ENCODE peak calls at places on chromosomes 7 and 10, in seven cellular contexts. T is astrocyte of the spinal cord, K is tibial artery, D is AG04450, W is epithelial cell of esophagus, H is thoracic aorta, G is SK-N-SH. L is an unnamed sample.

GRCh38 chr7:129989466-129989865 is 36.7 kb upstream of the UBE2H start:
- DNase-seq in G (peak), W (peak), D (no peak), T (no peak), H (no peak), K (no peak), L (no peak)

GRCh38 chr10:51528527-51528926 is 170.9 kb downstream of the CSTF2T start:
- DNase-seq in D (no peak), K (no peak), T (no peak), G (no peak), H (no peak), W (no peak), L (no peak)

GRCh38 chr7:151436446-151437162 is 3.3 kb downstream of the CRYGN start:
- DNase-seq in T (no peak), W (no peak), G (peak), K (peak), H (no peak), D (no peak), L (no peak)

GRCh38 chr7:76317782-76318487 is 15.5 kb downstream of the HSPB1 start:
- DNase-seq in H (peak), W (peak), K (peak), G (peak), T (peak), D (peak), L (peak)

GRCh38 chr10:79434223-79434687 is 11.2 kb downstream of the ZCCHC24 start:
- DNase-seq in G (no peak), D (no peak), H (no peak), W (no peak), K (peak), T (peak), L (peak)

GRCh38 chr7:149854611-149855367 is 16.6 kb downstream of the ZNF862 start:
- DNase-seq in W (peak), G (peak), T (peak), H (no peak), D (no peak), K (no peak), L (peak)

GRCh38 chr10:82925547-82925946 is 1050.6 kb downstream of the NRG3 start:
- DNase-seq in W (peak), G (no peak), T (no peak), K (no peak), H (no peak), D (no peak), L (no peak)

GRCh38 chr7:44639701-44640321 is 33.4 kb downstream of the OGDH start:
- DNase-seq in W (peak), D (peak), K (no peak), H (no peak), G (peak), T (peak), L (peak)

GRCh38 chr10:48897438-48897790 is 42.2 kb downstream of the LRRC18 start:
- DNase-seq in G (no peak), D (no peak), W (no peak), H (no peak), K (no peak), T (no peak), L (no peak)

GRCh38 chr7:50312176-50312575 is 7.7 kb downstream of the IKZF1 start:
- DNase-seq in W (no peak), G (no peak), K (no peak), T (no peak), D (no peak), H (no peak), L (no peak)
- TF ChIP-seq CTCF in W (no peak), G (no peak), K (no peak), T (no peak), D (no peak), H (no peak), L (no peak)

GRCh38 chr7:5596046-5596895 is 172.6 kb upstream of the TNRC18 start:
- DNase-seq in W (peak), T (peak), G (peak), H (peak), K (peak), D (peak), L (peak)
- H3K4me3 ChIP-seq in W (peak), T (peak), G (peak), H (peak), K (peak), D (peak), L (peak)

DNA sequence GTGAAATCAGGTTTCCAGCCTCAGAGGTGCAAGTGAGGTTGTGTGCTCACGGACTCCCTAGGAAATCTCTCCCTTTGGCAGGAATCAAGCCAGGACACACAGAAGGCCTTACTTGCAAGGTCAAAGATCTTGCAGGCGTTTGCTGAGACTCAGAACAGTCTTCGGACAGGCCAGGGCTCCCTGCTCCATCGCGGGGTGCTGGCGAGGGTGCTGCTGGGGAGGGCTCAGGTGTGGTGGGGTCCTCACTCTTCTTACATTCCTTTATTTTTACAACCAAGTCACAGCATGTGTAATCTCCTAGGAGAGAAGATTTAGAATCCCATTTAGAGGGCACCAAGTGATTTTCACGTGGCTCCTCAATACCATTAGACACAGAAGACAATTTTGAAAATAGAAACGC is 73.0 kb upstream of the ADAM12 start:
- DNase-seq in K (no peak), W (no peak), H (no peak), G (no peak), D (no peak), T (no peak), L (no peak)
- TF ChIP-seq CTCF in K (no peak), W (no peak), H (no peak), G (no peak), D (no peak), T (no peak), L (no peak)

GRCh38 chr7:17103984-17104383 is 194.5 kb upstream of the AHR start:
- DNase-seq in K (no peak), H (no peak), T (no peak), G (no peak), D (no peak), W (no peak), L (no peak)

GRCh38 chr7:17105701-17106100 is 192.8 kb upstream of the AHR start:
- DNase-seq in G (no peak), K (no peak), T (no peak), W (no peak), H (no peak), D (no peak), L (no peak)

GRCh38 chr7:17103170-17103569 is 195.3 kb upstream of the AHR start:
- DNase-seq in G (no peak), H (no peak), K (no peak), T (no peak), W (no peak), D (no peak), L (no peak)

GRCh38 chr7:17109017-17109416 is 189.4 kb upstream of the AHR start:
- DNase-seq in K (no peak), T (peak), D (peak), G (no peak), W (peak), H (no peak), L (peak)

DNA sequence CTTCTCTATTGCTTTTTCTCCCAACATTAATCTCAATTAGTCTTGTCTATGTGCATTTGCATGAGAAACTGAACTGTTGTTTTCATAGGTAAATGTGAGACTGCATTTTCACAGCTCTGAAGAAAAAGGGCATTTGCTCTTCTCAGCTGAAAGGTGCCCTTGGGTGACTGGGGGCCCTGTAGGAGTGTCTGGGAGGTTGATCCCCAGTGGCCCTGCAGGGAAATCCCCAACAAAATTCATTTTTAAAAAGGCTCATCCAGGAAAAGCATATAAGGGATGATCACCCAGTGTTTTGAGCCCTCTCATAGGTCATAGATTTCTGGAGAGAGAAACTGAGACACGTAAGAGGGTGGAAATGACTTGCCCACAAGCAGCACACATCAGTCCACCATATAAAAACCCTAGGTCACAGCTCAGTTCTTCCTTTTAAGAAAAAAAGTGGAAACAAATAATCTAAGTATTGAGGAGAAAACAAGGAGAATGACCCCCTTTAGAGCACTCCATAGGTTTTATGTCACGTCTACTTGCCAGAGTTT is 190.3 kb upstream of the AHR start:
- DNase-seq in H (no peak), W (no peak), T (no peak), K (no peak), D (no peak), G (no peak), L (no peak)
- H3K4me3 ChIP-seq in H (no peak), W (no peak), T (no peak), K (no peak), D (no peak), G (no peak), L (no peak)

DNA sequence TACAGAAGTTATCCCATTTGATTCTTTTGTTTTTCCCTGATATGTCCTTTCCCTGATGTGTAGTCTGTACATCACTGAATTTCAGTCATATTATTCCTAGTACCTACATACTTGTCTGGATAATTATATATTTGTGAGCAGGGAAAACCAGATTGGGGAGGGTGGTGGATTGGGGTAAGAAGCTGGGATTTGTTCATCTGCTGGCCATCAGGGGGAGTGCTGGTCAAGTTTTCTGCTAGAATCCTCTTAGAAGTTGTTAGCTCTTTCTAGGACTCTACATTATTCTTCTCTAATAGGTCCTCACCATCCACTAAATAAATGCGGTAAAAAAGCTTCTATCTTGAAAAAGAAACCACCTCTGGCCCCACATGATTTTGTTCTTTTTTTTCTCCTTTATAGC is 232.7 kb upstream of the TAC1 start:
- DNase-seq in D (no peak), W (peak), K (no peak), G (peak), H (no peak), T (no peak), L (peak)
- TF ChIP-seq CTCF in D (no peak), W (peak), K (peak), G (peak), H (no peak), T (peak), L (no peak)

GRCh38 chr10:103188853-103189252 is 4.2 kb downstream of the NT5C2 start:
- DNase-seq in D (no peak), T (peak), H (no peak), K (no peak), W (no peak), G (no peak), L (peak)
- H3K4me3 ChIP-seq in D (no peak), T (no peak), H (peak), K (peak), W (no peak), G (no peak), L (peak)

GRCh38 chr10:62681211-62681940 is 123.1 kb upstream of the ADO start:
- DNase-seq in T (no peak), W (peak), K (no peak), D (no peak), G (no peak), H (no peak), L (no peak)
- TF ChIP-seq CTCF in T (no peak), W (no peak), K (no peak), D (peak), G (no peak), H (no peak), L (no peak)

GRCh38 chr7:74579800-74580685 is 77.5 kb upstream of the GTF2I start:
- DNase-seq in H (no peak), G (no peak), D (no peak), K (peak), W (peak), T (no peak), L (peak)
- H3K4me3 ChIP-seq in H (peak), G (no peak), D (no peak), K (peak), W (no peak), T (no peak), L (no peak)

GRCh38 chr7:104642551-104642950 is 314.1 kb downstream of the LHFPL3 start:
- DNase-seq in K (no peak), H (no peak), G (peak), T (no peak), D (no peak), W (no peak), L (no peak)

GRCh38 chr7:104643587-104644217 is 315.3 kb downstream of the LHFPL3 start:
- DNase-seq in H (no peak), K (no peak), W (peak), T (no peak), G (peak), D (no peak), L (peak)
- TF ChIP-seq CTCF in H (no peak), K (no peak), W (peak), T (peak), G (peak), D (peak), L (peak)

GRCh38 chr7:1412322-1413261 is 46.7 kb downstream of the MICALL2 start:
- DNase-seq in K (peak), G (peak), W (peak), T (peak), D (peak), H (no peak), L (peak)
- H3K4me3 ChIP-seq in K (no peak), G (no peak), W (no peak), T (no peak), D (no peak), H (peak), L (no peak)

L was measured in AG10803.